ENCODE peak calls at places on chromosomes 5 and 9, in four cellular contexts. Q, S, G and I are unnamed samples.

GRCh38 chr9:10265102-10265708 is 347.6 kb downstream of the PTPRD start:
- DNase-seq in Q (no peak), S (no peak), G (no peak), I (no peak)

GRCh38 chr5:175655411-175655810 is 2.5 kb upstream of the HRH2 start:
- DNase-seq in Q (no peak), S (no peak), G (no peak), I (no peak)

GRCh38 chr5:131944700-131945550 is 538 bp downstream of the MEIKIN start:
- DNase-seq in Q (no peak), S (no peak), G (no peak), I (peak)

GRCh38 chr5:106876665-106877194 is 794.0 kb downstream of the EFNA5 start:
- DNase-seq in Q (no peak), S (no peak), G (no peak), I (no peak)

GRCh38 chr5:168683247-168683926 is 104.2 kb upstream of the PANK3 start:
- DNase-seq in Q (no peak), S (no peak), G (no peak), I (no peak)

GRCh38 chr5:180785794-180786221 is 16.8 kb downstream of the MGAT1 start:
- DNase-seq in Q (no peak), S (peak), G (no peak), I (no peak)

GRCh38 chr9:10403283-10403682 is 209.5 kb downstream of the PTPRD start:
- DNase-seq in Q (no peak), S (no peak), G (no peak), I (no peak)

GRCh38 chr5:145934276-145934675 is 2.1 kb upstream of the SH3RF2 start:
- DNase-seq in Q (no peak), S (no peak), G (no peak), I (no peak)

GRCh38 chr5:81755320-81755719 is 4.4 kb upstream of the SSBP2 start:
- DNase-seq in Q (no peak), S (peak), G (no peak), I (no peak)

GRCh38 chr5:92998456-92998855 is 582.6 kb downstream of the NR2F1-AS1 start:
- DNase-seq in Q (no peak), S (no peak), G (no peak), I (no peak)

GRCh38 chr9:81588148-81588874 is 101.0 kb downstream of the TLE1 start:
- DNase-seq in Q (peak), S (peak), G (no peak), I (no peak)

GRCh38 chr9:86648156-86648827 is 294.1 kb upstream of the TUT7 start:
- DNase-seq in Q (no peak), S (no peak), G (no peak), I (no peak)

GRCh38 chr5:103272377-103272776 is 13.8 kb downstream of the MACIR start:
- DNase-seq in Q (no peak), S (no peak), G (no peak), I (no peak)

GRCh38 chr5:19734706-19735240 is 253.2 kb downstream of the CDH18 start:
- DNase-seq in Q (no peak), S (peak), G (no peak), I (no peak)

GRCh38 chr5:146213210-146213838 is 9.9 kb downstream of the RBM27 start:
- DNase-seq in Q (no peak), S (no peak), G (no peak), I (no peak)

GRCh38 chr5:8844847-8845246 is 701.0 kb downstream of the SEMA5A start:
- DNase-seq in Q (no peak), S (no peak), G (no peak), I (no peak)

GRCh38 chr5:65126192-65126591 is 355.5 kb downstream of the ADAMTS6 start:
- DNase-seq in Q (no peak), S (no peak), G (no peak), I (no peak)

GRCh38 chr9:131320031-131320685 is 30.6 kb downstream of the PLPP7 start:
- DNase-seq in Q (no peak), S (no peak), G (peak), I (peak)

GRCh38 chr9:75588808-75589207 is 301.7 kb upstream of the PCSK5 start:
- DNase-seq in Q (no peak), S (no peak), G (no peak), I (no peak)
- TF ChIP-seq CTCF in Q (peak), S (peak), G (no peak), I (peak)

DNA sequence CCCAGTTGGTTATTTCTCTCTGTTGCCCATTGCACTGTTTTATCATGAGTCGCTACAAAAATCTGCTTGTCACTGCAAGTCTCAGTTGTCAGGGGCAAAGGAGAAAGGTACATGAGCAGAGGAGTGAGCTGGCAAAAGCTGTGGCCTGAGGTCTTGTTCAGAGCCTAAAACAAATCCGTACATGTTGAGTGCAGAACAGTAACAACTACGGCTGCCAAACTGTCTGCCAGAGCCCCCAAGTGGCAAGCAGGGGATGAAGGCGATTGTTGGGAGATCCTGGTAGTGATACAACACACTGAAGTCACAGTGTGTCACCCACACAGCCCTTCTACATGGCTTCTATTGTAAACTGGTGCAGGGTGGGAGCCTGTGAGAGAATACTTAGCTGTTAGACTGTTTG is 50.9 kb downstream of the BRINP1 start:
- DNase-seq in Q (no peak), S (no peak), G (no peak), I (no peak)
- TF ChIP-seq CTCF in Q (no peak), S (no peak), G (no peak), I (no peak)

GRCh38 chr5:137605377-137605776 is 106.3 kb upstream of the SPOCK1 start:
- DNase-seq in Q (no peak), S (no peak), G (no peak), I (no peak)
- TF ChIP-seq CTCF in Q (no peak), S (peak), G (peak), I (no peak)

GRCh38 chr5:178218237-178218636 is 13.9 kb downstream of the HNRNPAB start:
- DNase-seq in Q (no peak), S (no peak), G (no peak), I (no peak)
- TF ChIP-seq CTCF in Q (no peak), S (no peak), G (no peak), I (no peak)

GRCh38 chr9:100370064-100370723 is 17.5 kb upstream of the TEX10 start:
- DNase-seq in Q (no peak), S (no peak), G (no peak), I (no peak)
- TF ChIP-seq CTCF in Q (no peak), S (no peak), G (no peak), I (no peak)

GRCh38 chr9:33498387-33498786 is 24.7 kb upstream of the NOL6 start:
- DNase-seq in Q (no peak), S (no peak), G (no peak), I (no peak)
- TF ChIP-seq CTCF in Q (peak), S (peak), G (no peak), I (peak)

GRCh38 chr9:84235516-84235915 is 105.0 kb downstream of the SLC28A3 start:
- DNase-seq in Q (no peak), S (no peak), G (no peak), I (no peak)

GRCh38 chr9:84239341-84239740 is 101.2 kb downstream of the SLC28A3 start:
- DNase-seq in Q (no peak), S (no peak), G (no peak), I (no peak)

GRCh38 chr9:84241817-84242356 is 98.7 kb downstream of the SLC28A3 start:
- DNase-seq in Q (no peak), S (no peak), G (no peak), I (no peak)

GRCh38 chr9:84238652-84239051 is 101.9 kb downstream of the SLC28A3 start:
- DNase-seq in Q (no peak), S (no peak), G (no peak), I (no peak)
- TF ChIP-seq CTCF in Q (no peak), S (peak), G (no peak), I (no peak)

DNA sequence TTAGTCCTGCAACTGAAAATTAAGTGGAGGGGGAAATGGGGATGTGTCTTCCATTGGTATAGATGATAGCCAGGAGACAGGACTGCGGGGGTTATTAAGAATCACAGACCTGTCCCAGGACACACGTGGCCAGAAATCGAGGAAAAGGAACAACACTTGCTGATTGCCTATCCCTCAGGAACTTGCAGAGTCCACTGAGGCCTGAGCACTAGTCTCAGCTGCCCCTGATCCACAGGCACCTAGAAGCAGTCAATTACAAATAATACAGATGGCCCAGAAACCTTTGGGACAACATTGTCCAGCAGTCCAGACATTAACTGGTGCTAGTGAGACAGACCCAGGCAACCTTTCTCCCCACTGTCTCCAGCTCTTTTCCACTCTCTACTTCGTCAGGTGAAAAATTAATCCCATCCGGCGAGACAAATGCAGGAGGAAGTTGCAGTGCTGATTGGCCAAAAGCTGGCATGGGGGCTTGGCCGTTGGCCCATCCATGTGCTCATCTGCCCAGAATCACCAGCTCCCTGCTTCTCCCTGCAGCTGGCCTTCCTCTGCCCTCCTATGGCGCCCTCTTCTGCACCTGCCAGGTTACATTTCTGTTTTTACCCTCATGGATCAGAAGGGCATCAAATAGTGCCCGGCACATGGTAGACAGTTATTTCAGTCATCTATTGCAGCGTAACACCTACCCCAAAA is 3.5 kb upstream of the B4GALT1 start:
- DNase-seq in Q (peak), S (no peak), G (peak), I (peak)
- TF ChIP-seq CTCF in Q (peak), S (peak), G (peak), I (peak)